ENCODE peak calls at places on chromosomes 13 and 19, in nine cellular contexts. P is astrocyte of the spinal cord; V is left colon; X is GM12891; U is T-helper 17 cell; R is activated T-helper 2 cell treated with anti-CD3 and anti-CD28 coated beads, Interferon-gamma antibody, Interleukin-2, Interleukin-4, amounts not matched to agents 10 μg/mL and 5 μg/mL and 100 μg/mL, durations not matched to agents 14 hours and 24 hours and 36 hours; Y is heart right ventricle; H is breast epithelium; E is GM19239. Q is an unnamed sample.

GRCh38 chr19:5112681-5113080 is 143.8 kb downstream of the KDM4B start:
- DNase-seq in P (no peak), V (no peak), X (no peak), U (no peak), R (no peak), Y (no peak), H (no peak), E (no peak), Q (no peak)

GRCh38 chr13:95603887-95604533 is 40.5 kb downstream of the DZIP1 start:
- DNase-seq in P (peak; percentile 80), V (peak; percentile 47), X (no peak), U (no peak), R (no peak), Y (no peak), H (no peak), E (no peak), Q (peak; percentile 73)

GRCh38 chr19:47111682-47112165 is 1.9 kb downstream of the ZC3H4 start:
- DNase-seq in P (no peak), V (no peak), X (no peak), U (no peak), R (no peak), Y (no peak), H (no peak), E (no peak), Q (no peak)

GRCh38 chr13:30002577-30002976 is 152.2 kb upstream of the UBL3 start:
- DNase-seq in P (peak; percentile 63), V (no peak), X (no peak), U (no peak), R (no peak), Y (no peak), H (no peak), E (no peak), Q (no peak)

GRCh38 chr19:39174142-39174541 is 22.6 kb upstream of the NCCRP1 start:
- DNase-seq in P (no peak), V (no peak), X (no peak), U (no peak), R (no peak), Y (no peak), H (no peak), E (no peak), Q (no peak)

GRCh38 chr19:56603829-56604228 is 8.7 kb downstream of the ZNF71 start:
- DNase-seq in P (no peak), V (no peak), X (no peak), U (no peak), R (no peak), Y (no peak), H (no peak), E (no peak), Q (no peak)

GRCh38 chr13:77868717-77869116 is 49.9 kb downstream of the EDNRB start:
- DNase-seq in P (peak; percentile 12), V (no peak), X (no peak), U (no peak), R (no peak), Y (no peak), H (no peak), E (no peak), Q (no peak)

GRCh38 chr19:55340784-55341147 is 1.1 kb downstream of the KMT5C start:
- DNase-seq in P (no peak), V (no peak), X (no peak), U (no peak), R (no peak), Y (no peak), H (no peak), E (no peak), Q (peak; percentile 31)

GRCh38 chr19:13441810-13442512 is 64.3 kb downstream of the CACNA1A start:
- DNase-seq in P (peak; percentile 44), V (no peak), X (peak; percentile 25), U (peak; percentile 22), R (peak; percentile 15), Y (peak; percentile 16), H (peak; percentile 55), E (peak; percentile 45), Q (peak; percentile 8)

Q was measured in small intestine.